ENCODE peak calls at places on chromosome 2, in nine cellular contexts. K is HS-5, D is AG10803, Q is cerebellar cortex, W is GM12865, Z is HEK293T, I is posterior cingulate gyrus, B is RCC 7860, A is islet precursor cell. S is an unnamed sample.

GRCh38 chr2:239724194-239724849 is 300.8 kb downstream of the NDUFA10 start:
- DNase-seq in B (no peak), Q (peak), Z (no peak), I (no peak), K (no peak), A (peak), W (no peak), D (no peak), S (no peak)

GRCh38 chr2:224220581-224221255 is 181.2 kb downstream of the FAM124B start:
- DNase-seq in Z (no peak), W (no peak), D (peak), Q (no peak), K (peak), B (peak), A (no peak), I (no peak), S (no peak)

GRCh38 chr2:7165736-7166135 is 248.5 kb downstream of the RNF144A start:
- DNase-seq in K (peak), A (no peak), Q (no peak), Z (no peak), B (no peak), I (no peak), D (no peak), W (no peak), S (no peak)

GRCh38 chr2:229653551-229653950 is 60.8 kb downstream of the DNER start:
- DNase-seq in A (no peak), I (no peak), W (no peak), K (no peak), Z (no peak), D (no peak), Q (no peak), B (no peak), S (no peak)

GRCh38 chr2:37982147-37982582 is 57.1 kb downstream of the RMDN2 start:
- DNase-seq in Q (peak), A (peak), I (no peak), D (peak), B (peak), Z (peak), K (peak), W (peak), S (peak)

GRCh38 chr2:12271589-12271984 is 445.1 kb upstream of the TRIB2 start:
- DNase-seq in D (no peak), Q (no peak), Z (no peak), K (no peak), A (no peak), B (no peak), I (no peak), W (no peak), S (no peak)

GRCh38 chr2:69830045-69830905 is 815 bp downstream of the GMCL1 start:
- DNase-seq in Z (peak), B (peak), K (no peak), I (no peak), W (peak), A (peak), D (peak), Q (peak), S (peak)

GRCh38 chr2:44691174-44691785 is 250.2 kb upstream of the SIX3 start:
- DNase-seq in A (no peak), D (no peak), W (no peak), K (no peak), I (no peak), Z (no peak), B (no peak), Q (no peak), S (no peak)

GRCh38 chr2:54949431-54949830 is 100.8 kb downstream of the RTN4 start:
- DNase-seq in A (no peak), D (no peak), Q (no peak), B (no peak), I (no peak), Z (no peak), W (no peak), K (no peak), S (no peak)

GRCh38 chr2:203340791-203341487 is 12.7 kb downstream of the ABI2 start:
- DNase-seq in W (no peak), A (peak), Q (no peak), D (peak), Z (no peak), K (no peak), I (no peak), B (no peak), S (no peak)